ENCODE peak calls at places on chromosome 6, in nine cellular contexts. H, E, C, M, O, T, D, Y and A are unnamed samples.

GRCh38 chr6:107730106-107730505 is 94.0 kb downstream of the SCML4 start:
- DNase-seq in M (no peak), H (no peak), T (no peak), O (peak; percentile 22), E (no peak), Y (no peak), D (no peak), C (peak; percentile 49), A (no peak)

GRCh38 chr6:111057074-111057752 is 30.1 kb upstream of the SLC16A10 start:
- DNase-seq in O (peak; percentile 21), Y (no peak), C (peak; percentile 14), T (peak; percentile 23), M (peak; percentile 40), D (no peak), E (no peak), H (peak; percentile 11), A (no peak)

GRCh38 chr6:46269447-46270229 is 98.9 kb upstream of the ENPP5 start:
- DNase-seq in M (no peak), C (no peak), O (no peak), E (no peak), D (peak; percentile 39), Y (no peak), H (no peak), T (no peak), A (peak; percentile 31)

GRCh38 chr6:128739112-128739511 is 143.8 kb upstream of the LAMA2 start:
- DNase-seq in H (no peak), C (no peak), T (no peak), O (no peak), M (no peak), Y (no peak), D (no peak), E (no peak), A (no peak)

GRCh38 chr6:96116674-96117073 is 100.9 kb downstream of the FUT9 start:
- DNase-seq in C (no peak), H (no peak), M (no peak), D (no peak), T (peak; percentile 6), Y (no peak), O (no peak), E (no peak), A (no peak)

GRCh38 chr6:286681-287499 is 5.4 kb upstream of the DUSP22 start:
- DNase-seq in E (no peak), C (no peak), O (no peak), T (no peak), H (no peak), M (no peak), Y (no peak), D (no peak), A (no peak)

GRCh38 chr6:48916523-48917050 is 546.5 kb downstream of the MMUT start:
- DNase-seq in E (no peak), Y (no peak), M (no peak), H (no peak), O (no peak), C (no peak), D (no peak), T (no peak), A (no peak)

GRCh38 chr6:29887330-29887818 is 55.0 kb upstream of the HLA-A start:
- DNase-seq in E (peak; percentile 46), Y (no peak), D (no peak), C (peak; percentile 46), O (peak; percentile 74), H (no peak), T (no peak), M (no peak), A (peak; percentile 51)

GRCh38 chr6:135270676-135271536 is 89.8 kb downstream of the MYB start:
- DNase-seq in M (no peak), Y (no peak), O (peak; percentile 83), T (no peak), C (no peak), E (peak; percentile 74), D (no peak), H (no peak), A (no peak)

GRCh38 chr6:8499540-8499939 is 64.2 kb upstream of the SLC35B3 start:
- DNase-seq in D (no peak), M (no peak), E (no peak), T (peak; percentile 15), Y (no peak), H (no peak), C (no peak), O (no peak), A (no peak)